ENCODE peak calls at places on chromosome 22, in nine cellular contexts. Y is H7, Q is Calu3, N is RWPE1, H is endothelial cell of umbilical vein, G is A172, L is astrocyte of the cerebellum, O is OCI-M1, X is NCI-H187 treated with DMSO at 0.1 percent for 48 hours. S is an unnamed sample.
A peak's percentile ranks its signal among the peaks of the same experiment; 100 is the strongest.

GRCh38 chr22:24338701-24339451 is 68.2 kb downstream of the SPECC1L start:
- DNase-seq in Y (peak; percentile 32), Q (no peak), N (no peak), H (no peak), G (no peak), L (peak; percentile 58), O (no peak), X (no peak), S (no peak)

GRCh38 chr22:44729391-44730012 is 22.9 kb upstream of the ARHGAP8 start:
- DNase-seq in Y (peak; percentile 55), Q (no peak), N (no peak), H (peak; percentile 38), G (no peak), L (peak; percentile 23), O (no peak), X (no peak), S (peak; percentile 24)

GRCh38 chr22:45859231-45860161 is 117.5 kb downstream of the WNT7B start:
- DNase-seq in Y (no peak), Q (peak; percentile 77), N (no peak), H (no peak), G (no peak), L (no peak), O (no peak), X (no peak), S (no peak)

GRCh38 chr22:49181942-49182341 is 645.7 kb downstream of the BRD1 start:
- DNase-seq in Y (no peak), Q (no peak), N (no peak), H (no peak), G (no peak), L (no peak), O (no peak), X (no peak), S (no peak)

GRCh38 chr22:21593406-21594232 is 26.1 kb downstream of the UBE2L3 start:
- DNase-seq in Y (peak; percentile 75), Q (peak; percentile 15), N (no peak), H (no peak), G (no peak), L (no peak), O (no peak), X (no peak), S (no peak)

GRCh38 chr22:20964799-20965103 is 2.3 kb upstream of the AIFM3 start:
- DNase-seq in Y (peak; percentile 85), Q (no peak), N (no peak), H (no peak), G (no peak), L (no peak), O (no peak), X (no peak), S (no peak)

GRCh38 chr22:43292633-43293025 is 50.5 kb downstream of the SCUBE1 start:
- DNase-seq in Y (no peak), Q (no peak), N (no peak), H (no peak), G (no peak), L (no peak), O (no peak), X (no peak), S (no peak)

GRCh38 chr22:26502688-26503561 is 9.3 kb downstream of the TFIP11 start:
- DNase-seq in Y (peak; percentile 85), Q (peak; percentile 14), N (no peak), H (peak; percentile 64), G (peak; percentile 22), L (peak; percentile 28), O (peak; percentile 80), X (no peak), S (peak; percentile 79)

GRCh38 chr22:27689664-27690063 is 111.9 kb downstream of the MN1 start:
- DNase-seq in Y (no peak), Q (no peak), N (no peak), H (no peak), G (no peak), L (no peak), O (no peak), X (no peak), S (no peak)

GRCh38 chr22:30301995-30302809 is 12.9 kb upstream of the CASTOR1 start:
- DNase-seq in Y (no peak), Q (peak; percentile 59), N (no peak), H (no peak), G (peak; percentile 86), L (peak; percentile 89), O (peak; percentile 62), X (no peak), S (peak; percentile 24)

GRCh38 chr22:31846161-31847115 is 92.6 kb downstream of the DEPDC5 start:
- DNase-seq in Y (peak; percentile 45), Q (peak; percentile 13), N (no peak), H (no peak), G (no peak), L (no peak), O (peak; percentile 21), X (no peak), S (peak; percentile 29)

GRCh38 chr22:36982136-36982535 is 37.1 kb downstream of the TST start:
- DNase-seq in Y (no peak), Q (no peak), N (no peak), H (no peak), G (no peak), L (no peak), O (peak; percentile 94), X (no peak), S (no peak)

GRCh38 chr22:20957691-20958440 is 9.2 kb upstream of the AIFM3 start:
- DNase-seq in Y (peak; percentile 89), Q (peak; percentile 52), N (no peak), H (no peak), G (no peak), L (no peak), O (peak; percentile 87), X (no peak), S (peak; percentile 57)

GRCh38 chr22:45971389-45972028 is 5.5 kb downstream of the WNT7B start:
- DNase-seq in Y (peak; percentile 74), Q (no peak), N (no peak), H (no peak), G (no peak), L (no peak), O (no peak), X (no peak), S (no peak)

GRCh38 chr22:50341977-50342650 is 1.0 kb upstream of the PPP6R2 start:
- DNase-seq in Y (peak; percentile 92), Q (peak; percentile 94), N (peak; percentile 51), H (peak; percentile 81), G (peak; percentile 63), L (peak; percentile 63), O (peak; percentile 94), X (no peak), S (peak; percentile 91)

GRCh38 chr22:43439368-43440102 is 27.7 kb downstream of the MPPED1 start:
- DNase-seq in Y (peak; percentile 39), Q (no peak), N (no peak), H (no peak), G (no peak), L (no peak), O (no peak), X (no peak), S (no peak)

GRCh38 chr22:29480512-29481264 is 670 bp downstream of the NEFH start:
- DNase-seq in Y (peak; percentile 87), Q (no peak), N (no peak), H (peak; percentile 41), G (no peak), L (peak; percentile 5), O (peak; percentile 83), X (no peak), S (no peak)

GRCh38 chr22:45844009-45844408 is 133.0 kb downstream of the WNT7B start:
- DNase-seq in Y (no peak), Q (no peak), N (no peak), H (no peak), G (no peak), L (no peak), O (no peak), X (no peak), S (no peak)

GRCh38 chr22:44458044-44459020 is 39.7 kb downstream of the RTL6 start:
- DNase-seq in Y (no peak), Q (no peak), N (no peak), H (no peak), G (no peak), L (no peak), O (no peak), X (no peak), S (no peak)

GRCh38 chr22:32396746-32397145 is 15.3 kb downstream of the RTCB start:
- DNase-seq in Y (no peak), Q (no peak), N (no peak), H (no peak), G (no peak), L (no peak), O (no peak), X (no peak), S (no peak)

GRCh38 chr22:28822930-28823481 is 22.6 kb upstream of the XBP1 start:
- DNase-seq in Y (no peak), Q (no peak), N (no peak), H (no peak), G (no peak), L (no peak), O (peak; percentile 25), X (peak; percentile 57), S (peak; percentile 70)

GRCh38 chr22:24550028-24550901 is 4.7 kb downstream of the GUCD1 start:
- DNase-seq in Y (no peak), Q (peak; percentile 70), N (no peak), H (no peak), G (peak; percentile 16), L (no peak), O (peak; percentile 58), X (no peak), S (no peak)

GRCh38 chr22:48919851-48920589 is 907.7 kb downstream of the BRD1 start:
- DNase-seq in Y (peak; percentile 30), Q (no peak), N (no peak), H (no peak), G (no peak), L (no peak), O (no peak), X (no peak), S (no peak)

GRCh38 chr22:24758164-24758799 is 16.2 kb downstream of the PIWIL3 start:
- DNase-seq in Y (peak; percentile 61), Q (peak; percentile 65), N (peak; percentile 18), H (peak; percentile 70), G (no peak), L (peak; percentile 31), O (peak; percentile 92), X (no peak), S (peak; percentile 65)

GRCh38 chr22:17085277-17086091 is 684 bp downstream of the IL17RA start:
- DNase-seq in Y (peak; percentile 77), Q (peak; percentile 24), N (no peak), H (no peak), G (no peak), L (no peak), O (no peak), X (no peak), S (peak; percentile 32)

GRCh38 chr22:43277987-43278601 is 65.1 kb downstream of the SCUBE1 start:
- DNase-seq in Y (no peak), Q (peak; percentile 11), N (no peak), H (no peak), G (no peak), L (no peak), O (peak; percentile 24), X (no peak), S (no peak)

GRCh38 chr22:49677495-49677889 is 150.2 kb downstream of the BRD1 start:
- DNase-seq in Y (peak; percentile 53), Q (no peak), N (no peak), H (no peak), G (no peak), L (no peak), O (no peak), X (no peak), S (no peak)

GRCh38 chr22:48844096-48844675 is 983.5 kb downstream of the BRD1 start:
- DNase-seq in Y (no peak), Q (no peak), N (no peak), H (no peak), G (no peak), L (no peak), O (no peak), X (no peak), S (no peak)

GRCh38 chr22:41768420-41768819 is 32.1 kb upstream of the CCDC134 start:
- DNase-seq in Y (no peak), Q (no peak), N (no peak), H (peak; percentile 59), G (peak; percentile 46), L (peak; percentile 9), O (peak; percentile 17), X (no peak), S (peak; percentile 40)

GRCh38 chr22:46367707-46368191 is 32.2 kb downstream of the TRMU start:
- DNase-seq in Y (peak; percentile 98), Q (peak; percentile 89), N (peak; percentile 68), H (peak; percentile 35), G (peak; percentile 30), L (no peak), O (peak; percentile 81), X (no peak), S (peak; percentile 72)

GRCh38 chr22:35315855-35316745 is 16.4 kb downstream of the TOM1 start:
- DNase-seq in Y (no peak), Q (no peak), N (no peak), H (no peak), G (no peak), L (no peak), O (no peak), X (peak; percentile 4), S (no peak)